ENCODE peak calls at places on chromosomes 11 and 22, in ten cellular contexts. A, K, Z, B, I, H, F, P, T and W are unnamed samples.

GRCh38 chr11:103656382-103656781 is 380.1 kb upstream of the DDI1 start:
- DNase-seq in A (no peak), K (no peak), Z (no peak), B (no peak), I (no peak), H (no peak), F (no peak), P (no peak), T (no peak), W (no peak)

GRCh38 chr22:42947211-42947990 is 67.5 kb downstream of the PACSIN2 start:
- DNase-seq in A (no peak), K (peak), Z (peak), B (no peak), I (peak), H (no peak), F (no peak), P (peak), T (no peak), W (no peak)

GRCh38 chr11:8060801-8061554 is 20.0 kb upstream of the TUB start:
- DNase-seq in A (no peak), K (peak), Z (no peak), B (peak), I (no peak), H (no peak), F (no peak), P (no peak), T (no peak), W (no peak)

GRCh38 chr11:115613986-115614625 is 109.9 kb upstream of the CADM1 start:
- DNase-seq in A (no peak), K (peak), Z (peak), B (no peak), I (peak), H (no peak), F (no peak), P (no peak), T (no peak), W (no peak)

GRCh38 chr22:28903080-28903479 is 19.7 kb downstream of the ZNRF3 start:
- DNase-seq in A (no peak), K (no peak), Z (no peak), B (no peak), I (peak), H (peak), F (peak), P (no peak), T (no peak), W (no peak)

GRCh38 chr22:46131151-46131587 is 19.2 kb upstream of the PPARA start:
- DNase-seq in A (no peak), K (no peak), Z (no peak), B (no peak), I (no peak), H (no peak), F (no peak), P (no peak), T (peak), W (no peak)

GRCh38 chr11:113248702-113249490 is 65.5 kb upstream of the TTC12 start:
- DNase-seq in A (no peak), K (no peak), Z (no peak), B (no peak), I (no peak), H (no peak), F (no peak), P (no peak), T (no peak), W (no peak)

GRCh38 chr11:126917531-126918204 is 82.9 kb downstream of the KIRREL3 start:
- DNase-seq in A (no peak), K (peak), Z (peak), B (no peak), I (peak), H (no peak), F (no peak), P (no peak), T (no peak), W (no peak)

GRCh38 chr11:113546757-113547507 is 71.7 kb upstream of the DRD2 start:
- DNase-seq in A (no peak), K (peak), Z (peak), B (peak), I (peak), H (no peak), F (no peak), P (no peak), T (no peak), W (no peak)

GRCh38 chr11:9302448-9302847 is 11.9 kb downstream of the TMEM41B start:
- DNase-seq in A (no peak), K (no peak), Z (no peak), B (no peak), I (no peak), H (no peak), F (no peak), P (no peak), T (no peak), W (no peak)

GRCh38 chr11:121389651-121390050 is 62.5 kb upstream of the SORL1 start:
- DNase-seq in A (no peak), K (no peak), Z (no peak), B (no peak), I (peak), H (no peak), F (no peak), P (no peak), T (no peak), W (no peak)

GRCh38 chr22:27851974-27852713 is 50.6 kb upstream of the MN1 start:
- DNase-seq in A (no peak), K (no peak), Z (peak), B (no peak), I (no peak), H (no peak), F (no peak), P (no peak), T (no peak), W (no peak)

GRCh38 chr11:79486239-79486984 is 45.6 kb upstream of the TENM4 start:
- DNase-seq in A (no peak), K (no peak), Z (peak), B (no peak), I (peak), H (no peak), F (no peak), P (no peak), T (no peak), W (no peak)

GRCh38 chr11:110778351-110778750 is 66.1 kb upstream of the ARHGAP20 start:
- DNase-seq in A (no peak), K (no peak), Z (no peak), B (no peak), I (peak), H (no peak), F (no peak), P (no peak), T (no peak), W (no peak)

GRCh38 chr11:104094576-104094975 is 58.1 kb downstream of the DDI1 start:
- DNase-seq in A (no peak), K (no peak), Z (no peak), B (no peak), I (no peak), H (no peak), F (no peak), P (no peak), T (no peak), W (no peak)

GRCh38 chr11:8016396-8016949 is 29.3 kb downstream of the EIF3F start:
- DNase-seq in A (no peak), K (peak), Z (no peak), B (peak), I (no peak), H (no peak), F (peak), P (no peak), T (no peak), W (no peak)

GRCh38 chr11:103532133-103532788 is 423.0 kb downstream of the DYNC2H1 start:
- DNase-seq in A (no peak), K (peak), Z (peak), B (no peak), I (peak), H (no peak), F (no peak), P (no peak), T (no peak), W (no peak)

GRCh38 chr11:67195971-67196418 is 70.3 kb upstream of the GRK2 start:
- DNase-seq in A (no peak), K (peak), Z (no peak), B (no peak), I (no peak), H (no peak), F (peak), P (no peak), T (peak), W (no peak)

GRCh38 chr22:30243671-30244465 is 2.7 kb downstream of the LIF start:
- DNase-seq in A (no peak), K (no peak), Z (no peak), B (no peak), I (peak), H (no peak), F (no peak), P (no peak), T (no peak), W (no peak)

GRCh38 chr11:77502501-77502900 is 28.6 kb upstream of the PAK1 start:
- DNase-seq in A (no peak), K (no peak), Z (no peak), B (no peak), I (no peak), H (no peak), F (no peak), P (no peak), T (no peak), W (no peak)

GRCh38 chr22:38316340-38317236 is 645 bp downstream of the CSNK1E start:
- DNase-seq in A (no peak), K (peak), Z (no peak), B (peak), I (peak), H (peak), F (peak), P (peak), T (peak), W (peak)

GRCh38 chr11:47056261-47056915 is 119.8 kb downstream of the CSTPP1 start:
- DNase-seq in A (no peak), K (peak), Z (peak), B (no peak), I (no peak), H (no peak), F (no peak), P (no peak), T (no peak), W (no peak)

GRCh38 chr11:68655406-68655805 is 28.9 kb upstream of the GAL start:
- DNase-seq in A (no peak), K (no peak), Z (no peak), B (no peak), I (no peak), H (no peak), F (no peak), P (no peak), T (no peak), W (no peak)

GRCh38 chr11:13959001-13959400 is 3.5 kb upstream of the SPON1 start:
- DNase-seq in A (no peak), K (no peak), Z (no peak), B (no peak), I (no peak), H (no peak), F (no peak), P (no peak), T (no peak), W (no peak)

GRCh38 chr11:2586793-2587131 is 113.0 kb downstream of the KCNQ1OT1 start:
- DNase-seq in A (no peak), K (no peak), Z (no peak), B (peak), I (no peak), H (peak), F (no peak), P (peak), T (peak), W (no peak)

GRCh38 chr11:34028407-34028804 is 23.1 kb upstream of the CAPRIN1 start:
- DNase-seq in A (no peak), K (peak), Z (no peak), B (peak), I (peak), H (no peak), F (peak), P (peak), T (no peak), W (no peak)

GRCh38 chr11:100546714-100547113 is 140.4 kb upstream of the ARHGAP42 start:
- DNase-seq in A (no peak), K (peak), Z (peak), B (no peak), I (peak), H (no peak), F (peak), P (no peak), T (no peak), W (no peak)

GRCh38 chr11:5564259-5565019 is 16.1 kb upstream of the OR52H1 start:
- DNase-seq in A (no peak), K (no peak), Z (peak), B (no peak), I (peak), H (no peak), F (no peak), P (no peak), T (no peak), W (no peak)

GRCh38 chr22:20904008-20904979 is 12.9 kb upstream of the CRKL start:
- DNase-seq in A (no peak), K (peak), Z (peak), B (no peak), I (peak), H (no peak), F (no peak), P (no peak), T (peak), W (no peak)

GRCh38 chr11:108973402-108974119 is 308.7 kb downstream of the DDX10 start:
- DNase-seq in A (no peak), K (peak), Z (peak), B (no peak), I (peak), H (no peak), F (no peak), P (no peak), T (no peak), W (no peak)

GRCh38 chr11:18063131-18063530 is 17.1 kb upstream of the TPH1 start:
- DNase-seq in A (no peak), K (no peak), Z (no peak), B (no peak), I (peak), H (no peak), F (no peak), P (no peak), T (no peak), W (no peak)

GRCh38 chr11:74311352-74311926 is at the start of gene P4HA3:
- DNase-seq in A (peak), K (peak), Z (peak), B (peak), I (peak), H (peak), F (peak), P (peak), T (peak), W (peak)

GRCh38 chr11:76765863-76766350 is 17.2 kb upstream of the TSKU start:
- DNase-seq in A (no peak), K (no peak), Z (no peak), B (no peak), I (no peak), H (peak), F (no peak), P (peak), T (no peak), W (no peak)

GRCh38 chr11:490186-490929 is 16.7 kb downstream of the RNH1 start:
- DNase-seq in A (no peak), K (no peak), Z (no peak), B (no peak), I (no peak), H (no peak), F (no peak), P (no peak), T (no peak), W (no peak)

GRCh38 chr11:35281169-35281591 is 138.2 kb downstream of the SLC1A2 start:
- DNase-seq in A (no peak), K (no peak), Z (no peak), B (no peak), I (no peak), H (no peak), F (no peak), P (no peak), T (no peak), W (no peak)

GRCh38 chr11:101848262-101848661 is 66.5 kb upstream of the CEP126 start:
- DNase-seq in A (no peak), K (no peak), Z (peak), B (no peak), I (peak), H (no peak), F (no peak), P (no peak), T (no peak), W (no peak)

GRCh38 chr11:12543596-12544415 is 130.4 kb upstream of the TEAD1 start:
- DNase-seq in A (no peak), K (peak), Z (peak), B (peak), I (peak), H (peak), F (peak), P (no peak), T (no peak), W (no peak)

GRCh38 chr11:100692290-100692689 is 5.2 kb downstream of the ARHGAP42 start:
- DNase-seq in A (no peak), K (no peak), Z (peak), B (no peak), I (no peak), H (no peak), F (no peak), P (no peak), T (no peak), W (no peak)

GRCh38 chr22:27784099-27784446 is 17.5 kb downstream of the MN1 start:
- DNase-seq in A (no peak), K (no peak), Z (no peak), B (no peak), I (no peak), H (no peak), F (no peak), P (no peak), T (no peak), W (no peak)

GRCh38 chr11:75023446-75024067 is 34.8 kb downstream of the NEU3 start:
- DNase-seq in A (no peak), K (no peak), Z (no peak), B (peak), I (peak), H (no peak), F (no peak), P (no peak), T (no peak), W (no peak)